ENCODE peak calls at places on chromosomes 6 and 20, in eight cellular contexts. I is omental fat pad; H is AG10803; V is pancreas; M is cardiac fibroblast; R is WTC11; N is MM.1S; G is CD8-positive, alpha-beta T cell. A is an unnamed sample.

GRCh38 chr6:169162968-169163903 is 90.4 kb downstream of the THBS2 start:
- DNase-seq in I (no peak), H (peak; percentile 97), V (no peak), M (peak; percentile 100), R (no peak), N (no peak), G (peak; percentile 1), A (no peak)

GRCh38 chr20:62646851-62647520 is 4.7 kb downstream of the SLCO4A1 start:
- DNase-seq in I (no peak), H (no peak), V (peak; percentile 38), M (no peak), R (no peak), N (peak; percentile 67), G (no peak), A (no peak)

GRCh38 chr20:56788041-56788670 is 159.1 kb downstream of the TFAP2C start:
- DNase-seq in I (peak; percentile 31), H (peak; percentile 95), V (no peak), M (peak; percentile 83), R (no peak), N (no peak), G (no peak), A (no peak)

GRCh38 chr6:140079328-140079727 is 704.9 kb upstream of the CITED2 start:
- DNase-seq in I (no peak), H (peak; percentile 23), V (peak; percentile 42), M (peak; percentile 87), R (no peak), N (no peak), G (no peak), A (no peak)

GRCh38 chr20:17403496-17403895 is 127.7 kb downstream of the BFSP1 start:
- DNase-seq in I (no peak), H (no peak), V (no peak), M (no peak), R (no peak), N (no peak), G (no peak), A (no peak)

GRCh38 chr20:44678247-44678646 is 26.7 kb upstream of the ADA start:
- DNase-seq in I (no peak), H (no peak), V (no peak), M (no peak), R (no peak), N (no peak), G (no peak), A (no peak)

GRCh38 chr6:110039996-110040383 is 61.9 kb downstream of the GPR6 start:
- DNase-seq in I (no peak), H (no peak), V (peak; percentile 14), M (peak; percentile 42), R (peak; percentile 35), N (peak; percentile 39), G (peak; percentile 74), A (peak; percentile 51)

GRCh38 chr6:131173680-131174079 is 38.4 kb downstream of the AKAP7 start:
- DNase-seq in I (no peak), H (peak; percentile 89), V (no peak), M (peak; percentile 83), R (no peak), N (no peak), G (no peak), A (no peak)

GRCh38 chr6:684831-685636 is 7.9 kb downstream of the EXOC2 start:
- DNase-seq in I (no peak), H (peak; percentile 42), V (no peak), M (peak; percentile 76), R (no peak), N (peak; percentile 66), G (no peak), A (peak; percentile 69)

GRCh38 chr6:155377061-155377460 is 62.8 kb upstream of the TFB1M start:
- DNase-seq in I (no peak), H (peak; percentile 87), V (no peak), M (peak; percentile 94), R (no peak), N (no peak), G (no peak), A (no peak)

GRCh38 chr20:51059862-51060261 is 37.0 kb upstream of the KCNG1 start:
- DNase-seq in I (no peak), H (no peak), V (no peak), M (peak; percentile 5), R (no peak), N (no peak), G (no peak), A (no peak)

GRCh38 chr20:62636446-62636845 is 5.9 kb upstream of the SLCO4A1 start:
- DNase-seq in I (no peak), H (no peak), V (no peak), M (no peak), R (no peak), N (no peak), G (no peak), A (no peak)

GRCh38 chr6:110874880-110875547 is 429 bp downstream of the AMD1 start:
- DNase-seq in I (no peak), H (no peak), V (no peak), M (peak; percentile 23), R (no peak), N (peak; percentile 43), G (peak; percentile 82), A (no peak)

GRCh38 chr6:8006208-8006607 is 58.0 kb downstream of the BLOC1S5 start:
- DNase-seq in I (no peak), H (peak; percentile 60), V (no peak), M (peak; percentile 74), R (no peak), N (peak; percentile 55), G (no peak), A (peak; percentile 43)

GRCh38 chr6:17494919-17495318 is 101.5 kb downstream of the CAP2 start:
- DNase-seq in I (no peak), H (no peak), V (no peak), M (peak; percentile 9), R (no peak), N (no peak), G (no peak), A (no peak)

GRCh38 chr6:160391419-160392116 is 43.4 kb downstream of the SLC22A3 start:
- DNase-seq in I (no peak), H (no peak), V (peak; percentile 22), M (peak; percentile 93), R (no peak), N (no peak), G (no peak), A (no peak)

GRCh38 chr20:50744143-50744792 is 12.9 kb downstream of the PARD6B start:
- DNase-seq in I (no peak), H (peak; percentile 83), V (peak; percentile 71), M (peak; percentile 90), R (no peak), N (no peak), G (no peak), A (no peak)

GRCh38 chr6:2133718-2134310 is 111.6 kb downstream of the GMDS start:
- DNase-seq in I (no peak), H (no peak), V (no peak), M (no peak), R (no peak), N (no peak), G (no peak), A (no peak)

GRCh38 chr6:26033132-26033941 is 53.9 kb upstream of the HFE start:
- DNase-seq in I (no peak), H (peak; percentile 99), V (peak; percentile 64), M (peak; percentile 99), R (peak; percentile 71), N (peak; percentile 95), G (peak; percentile 80), A (peak; percentile 88)

GRCh38 chr20:29313481-29313880 is 1944.0 kb upstream of the DEFB115 start:
- DNase-seq in I (no peak), H (no peak), V (no peak), M (no peak), R (no peak), N (no peak), G (no peak), A (no peak)

GRCh38 chr6:111812080-111813038 is 60.9 kb downstream of the FYN start:
- DNase-seq in I (no peak), H (no peak), V (no peak), M (peak; percentile 66), R (no peak), N (no peak), G (no peak), A (no peak)

GRCh38 chr6:32885698-32886286 is 31.8 kb downstream of the PSMB9 start:
- DNase-seq in I (no peak), H (peak; percentile 73), V (no peak), M (peak; percentile 91), R (no peak), N (peak; percentile 72), G (no peak), A (peak; percentile 63)

GRCh38 chr6:106197441-106197840 is 111.3 kb downstream of the PRDM1 start:
- DNase-seq in I (no peak), H (no peak), V (no peak), M (no peak), R (no peak), N (no peak), G (no peak), A (no peak)

GRCh38 chr6:133631421-133631820 is 257.5 kb upstream of the TCF21 start:
- DNase-seq in I (no peak), H (peak; percentile 71), V (no peak), M (peak; percentile 85), R (no peak), N (no peak), G (no peak), A (no peak)
- TF ChIP-seq CTCF in I (no peak), H (peak; percentile 49), V (no peak), M (peak; percentile 24), R (no peak), N (no peak), G (no peak), A (no peak)

GRCh38 chr20:23533161-23533560 is 35.1 kb downstream of the CST9L start:
- DNase-seq in I (no peak), H (no peak), V (no peak), M (no peak), R (peak; percentile 32), N (no peak), G (no peak), A (no peak)

GRCh38 chr20:23536601-23537000 is 31.7 kb downstream of the CST9L start:
- DNase-seq in I (no peak), H (no peak), V (no peak), M (no peak), R (no peak), N (no peak), G (no peak), A (no peak)

GRCh38 chr20:23532533-23532932 is 35.8 kb downstream of the CST9L start:
- DNase-seq in I (no peak), H (no peak), V (no peak), M (no peak), R (no peak), N (no peak), G (no peak), A (no peak)

GRCh38 chr20:23537030-23537429 is 31.3 kb downstream of the CST9L start:
- DNase-seq in I (no peak), H (no peak), V (no peak), M (no peak), R (no peak), N (no peak), G (no peak), A (no peak)

GRCh38 chr20:23534801-23535593 is 33.3 kb downstream of the CST9L start:
- DNase-seq in I (no peak), H (no peak), V (no peak), M (no peak), R (no peak), N (no peak), G (no peak), A (no peak)
- TF ChIP-seq CTCF in I (no peak), H (no peak), V (no peak), M (no peak), R (no peak), N (no peak), G (no peak), A (no peak)

GRCh38 chr6:133854633-133855598 is 34.0 kb upstream of the TCF21 start:
- DNase-seq in I (no peak), H (no peak), V (no peak), M (no peak), R (peak; percentile 59), N (peak; percentile 47), G (no peak), A (peak; percentile 11)
- TF ChIP-seq CTCF in I (no peak), H (no peak), V (no peak), M (no peak), R (no peak), N (peak; percentile 31), G (no peak), A (no peak)

GRCh38 chr6:153002613-153003293 is at the start of gene MTRF1L:
- DNase-seq in I (peak; percentile 82), H (peak; percentile 92), V (peak; percentile 93), M (peak; percentile 97), R (peak; percentile 96), N (peak; percentile 89), G (peak; percentile 84), A (peak; percentile 92)
- TF ChIP-seq CTCF in I (no peak), H (no peak), V (no peak), M (no peak), R (no peak), N (no peak), G (no peak), A (no peak)

A was measured in GM10248.